ENCODE peak calls at places on chromosomes 13 and 19, in four cellular contexts. One of them, this sample, is unnamed.

GRCh38 chr13:78595458-78595818 is 7.9 kb downstream of the POU4F1 start:
- DNase-seq in suprapubic skin: no peak
- DNase-seq in ovary: no peak
- DNase-seq in heart left ventricle: no peak
- DNase-seq in this sample: no peak

GRCh38 chr19:17457621-17458020 is 3.1 kb downstream of the NXNL1 start:
- DNase-seq in suprapubic skin: no peak
- DNase-seq in ovary: no peak
- DNase-seq in heart left ventricle: no peak
- DNase-seq in this sample: no peak

GRCh38 chr19:42428676-42429075 is 1.5 kb upstream of the LIPE start:
- DNase-seq in suprapubic skin: no peak
- DNase-seq in ovary: no peak
- DNase-seq in heart left ventricle: no peak
- DNase-seq in this sample: no peak

GRCh38 chr13:40446365-40446764 is 220.1 kb downstream of the FOXO1 start:
- DNase-seq in suprapubic skin: no peak
- DNase-seq in ovary: no peak
- DNase-seq in heart left ventricle: no peak
- DNase-seq in this sample: no peak

GRCh38 chr13:106496072-106496997 is 39.1 kb downstream of the EFNB2 start:
- DNase-seq in suprapubic skin: no peak
- DNase-seq in ovary: no peak
- DNase-seq in heart left ventricle: peak; percentile 59
- DNase-seq in this sample: no peak

GRCh38 chr13:25001807-25002206 is 94.1 kb upstream of the PABPC3 start:
- DNase-seq in suprapubic skin: no peak
- DNase-seq in ovary: no peak
- DNase-seq in heart left ventricle: no peak
- DNase-seq in this sample: no peak

GRCh38 chr13:41613984-41614581 is 156.7 kb downstream of the RGCC start:
- DNase-seq in suprapubic skin: no peak
- DNase-seq in ovary: peak; percentile 66
- DNase-seq in heart left ventricle: peak; percentile 81
- DNase-seq in this sample: no peak

GRCh38 chr19:13839193-13839937 is 37.6 kb upstream of the NANOS3 start:
- DNase-seq in suprapubic skin: peak; percentile 96
- DNase-seq in ovary: peak; percentile 71
- DNase-seq in heart left ventricle: peak; percentile 90
- DNase-seq in this sample: peak; percentile 97

GRCh38 chr19:45785097-45785496 is 2.8 kb upstream of the DMPK start:
- DNase-seq in suprapubic skin: no peak
- DNase-seq in ovary: no peak
- DNase-seq in heart left ventricle: no peak
- DNase-seq in this sample: no peak

GRCh38 chr13:111210488-111210887 is 95.4 kb downstream of the ARHGEF7 start:
- DNase-seq in suprapubic skin: peak; percentile 66
- DNase-seq in ovary: no peak
- DNase-seq in heart left ventricle: no peak
- DNase-seq in this sample: no peak

GRCh38 chr19:50896591-50897190 is 14.5 kb downstream of the KLK4 start:
- DNase-seq in suprapubic skin: no peak
- DNase-seq in ovary: no peak
- DNase-seq in heart left ventricle: no peak
- DNase-seq in this sample: peak; percentile 63

GRCh38 chr19:30228726-30229523 is 143.3 kb upstream of the ZNF536 start:
- DNase-seq in suprapubic skin: no peak
- DNase-seq in ovary: no peak
- DNase-seq in heart left ventricle: no peak
- DNase-seq in this sample: no peak

GRCh38 chr13:111505175-111505777 is 184.8 kb downstream of the TEX29 start:
- DNase-seq in suprapubic skin: peak; percentile 28
- DNase-seq in ovary: no peak
- DNase-seq in heart left ventricle: no peak
- DNase-seq in this sample: peak; percentile 59

GRCh38 chr19:11130824-11131455 is 24.6 kb downstream of the SPC24 start:
- DNase-seq in suprapubic skin: peak; percentile 93
- DNase-seq in ovary: peak; percentile 83
- DNase-seq in heart left ventricle: peak; percentile 84
- DNase-seq in this sample: peak; percentile 96

GRCh38 chr13:111491021-111491420 is 170.6 kb downstream of the TEX29 start:
- DNase-seq in suprapubic skin: peak; percentile 69
- DNase-seq in ovary: no peak
- DNase-seq in heart left ventricle: peak; percentile 5
- DNase-seq in this sample: no peak

GRCh38 chr13:109224033-109224432 is 562.4 kb downstream of the IRS2 start:
- DNase-seq in suprapubic skin: no peak
- DNase-seq in ovary: no peak
- DNase-seq in heart left ventricle: no peak
- DNase-seq in this sample: no peak

GRCh38 chr13:40585911-40586471 is 80.5 kb downstream of the FOXO1 start:
- DNase-seq in suprapubic skin: no peak
- DNase-seq in ovary: no peak
- DNase-seq in heart left ventricle: no peak
- DNase-seq in this sample: no peak

DNA sequence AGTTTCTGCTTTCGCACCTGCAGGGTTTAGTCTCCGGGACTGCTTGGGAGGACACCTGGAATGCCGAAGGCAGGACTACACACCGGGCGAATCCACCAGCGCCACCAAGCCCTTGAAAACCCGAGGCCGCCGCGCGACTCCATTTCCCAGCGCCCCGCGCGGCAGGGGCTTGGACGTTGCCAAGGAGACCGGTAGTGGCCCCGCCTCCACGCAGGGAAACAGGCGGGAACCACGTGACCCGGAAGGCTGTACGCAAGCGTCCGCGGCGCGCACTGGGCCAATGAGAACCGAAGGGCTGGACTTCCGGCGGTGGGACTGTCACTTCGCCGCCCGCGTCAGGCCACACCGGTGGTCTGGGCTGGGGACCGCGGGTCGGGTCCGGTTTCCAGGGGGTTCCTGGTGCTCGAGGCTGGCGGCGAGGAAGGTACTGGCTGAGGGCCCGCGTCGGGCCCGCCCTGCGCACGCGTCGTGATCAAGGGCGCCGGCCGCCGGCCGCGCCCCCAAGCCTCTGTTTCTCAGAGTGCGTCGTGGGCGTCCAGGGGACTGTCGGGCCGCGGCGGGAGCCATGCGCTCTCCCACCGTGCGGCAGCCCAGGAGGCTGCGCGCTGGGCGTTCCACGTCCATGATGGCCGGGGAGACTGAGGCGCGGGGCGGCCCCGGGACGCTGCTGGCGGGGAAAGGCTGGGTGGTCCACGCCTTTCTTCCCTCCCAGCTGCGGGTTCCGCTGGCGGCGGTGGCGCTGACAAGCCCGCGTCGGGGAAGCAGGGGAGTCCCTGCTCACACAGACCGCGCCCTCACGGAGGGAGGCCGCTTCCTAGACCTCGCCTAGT is at the start of gene ZNF324:
- DNase-seq in suprapubic skin: peak; percentile 99
- DNase-seq in ovary: peak; percentile 98
- DNase-seq in heart left ventricle: peak; percentile 99
- DNase-seq in this sample: peak; percentile 100
- TF ChIP-seq POLR2A in suprapubic skin: peak; percentile 54
- TF ChIP-seq POLR2A in ovary: peak; percentile 42
- TF ChIP-seq POLR2A in heart left ventricle: no peak
- TF ChIP-seq POLR2A in this sample: no peak

DNA sequence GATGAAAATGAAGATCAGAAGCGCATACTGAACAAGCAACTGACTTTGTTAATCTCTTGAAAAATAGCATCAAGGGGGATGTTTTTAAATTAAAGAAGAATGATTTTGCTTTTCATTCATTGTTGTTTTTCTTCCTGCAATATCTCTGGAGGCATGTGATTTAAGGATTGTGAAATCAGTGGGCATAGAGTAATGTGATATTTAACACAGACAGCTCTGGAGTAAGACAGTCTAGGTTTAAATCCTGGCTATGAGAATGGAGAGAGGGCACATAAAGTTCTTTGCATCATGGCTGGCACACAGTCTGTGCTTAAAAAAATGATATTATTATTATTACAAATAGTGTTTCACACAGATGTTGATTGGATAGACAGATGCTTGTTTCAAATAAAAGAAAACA is 243.1 kb upstream of the NBEA start:
- DNase-seq in suprapubic skin: no peak
- DNase-seq in ovary: no peak
- DNase-seq in heart left ventricle: no peak
- DNase-seq in this sample: no peak
- H3K4me3 ChIP-seq in suprapubic skin: no peak overlapping the region
- H3K4me3 ChIP-seq in ovary: no peak overlapping the region
- H3K4me3 ChIP-seq in heart left ventricle: no peak overlapping the region
- H3K4me3 ChIP-seq in this sample: no peak overlapping the region

GRCh38 chr13:112626124-112626523 is 38.2 kb upstream of the TUBGCP3 start:
- DNase-seq in suprapubic skin: no peak
- DNase-seq in ovary: no peak
- DNase-seq in heart left ventricle: no peak
- DNase-seq in this sample: no peak
- TF ChIP-seq POLR2A in suprapubic skin: no peak
- TF ChIP-seq POLR2A in ovary: no peak
- TF ChIP-seq POLR2A in heart left ventricle: no peak
- TF ChIP-seq POLR2A in this sample: no peak

GRCh38 chr13:97256343-97256783 is 34.2 kb downstream of the MBNL2 start:
- DNase-seq in suprapubic skin: no peak
- DNase-seq in ovary: no peak
- DNase-seq in heart left ventricle: no peak
- DNase-seq in this sample: no peak
- H3K4me3 ChIP-seq in suprapubic skin: no peak overlapping the region
- H3K4me3 ChIP-seq in ovary: no peak overlapping the region
- H3K4me3 ChIP-seq in heart left ventricle: no peak overlapping the region
- H3K4me3 ChIP-seq in this sample: no peak overlapping the region

DNA sequence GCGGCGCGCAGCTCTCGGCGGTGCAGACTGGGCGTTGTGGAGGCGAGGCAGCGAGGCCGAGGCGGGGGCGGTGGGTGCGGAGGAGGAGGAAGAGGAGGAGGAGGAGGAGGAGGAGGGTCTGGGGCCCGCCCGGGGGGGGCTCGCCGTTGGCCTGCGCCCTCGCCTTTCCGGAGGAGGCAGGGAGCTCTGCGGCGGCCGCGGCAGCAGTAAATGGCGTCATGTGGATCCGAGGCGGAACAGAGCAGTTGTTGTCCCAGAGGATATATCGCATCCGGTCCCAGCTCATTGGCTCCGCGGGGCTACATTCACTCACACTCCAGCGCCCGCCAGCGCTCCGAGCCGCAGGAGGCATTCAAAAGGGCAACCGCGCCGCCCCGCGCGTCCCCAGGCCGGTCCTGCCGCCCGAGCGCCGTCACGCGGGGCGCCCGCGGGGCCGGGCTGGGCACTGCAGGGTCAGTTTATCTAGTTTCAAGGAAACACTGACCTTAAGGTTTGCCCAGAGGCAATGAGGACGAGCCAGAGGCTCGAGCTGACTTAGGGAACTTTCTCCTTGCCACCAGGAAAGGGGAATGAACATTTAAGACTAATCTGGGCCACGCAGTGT is at the start of gene SPRY2:
- DNase-seq in suprapubic skin: peak; percentile 97
- DNase-seq in ovary: peak; percentile 88
- DNase-seq in heart left ventricle: peak; percentile 96
- DNase-seq in this sample: peak; percentile 98
- TF ChIP-seq POLR2A in suprapubic skin: peak; percentile 88
- TF ChIP-seq POLR2A in ovary: peak; percentile 77
- TF ChIP-seq POLR2A in heart left ventricle: peak; percentile 38
- TF ChIP-seq POLR2A in this sample: peak; percentile 11

DNA sequence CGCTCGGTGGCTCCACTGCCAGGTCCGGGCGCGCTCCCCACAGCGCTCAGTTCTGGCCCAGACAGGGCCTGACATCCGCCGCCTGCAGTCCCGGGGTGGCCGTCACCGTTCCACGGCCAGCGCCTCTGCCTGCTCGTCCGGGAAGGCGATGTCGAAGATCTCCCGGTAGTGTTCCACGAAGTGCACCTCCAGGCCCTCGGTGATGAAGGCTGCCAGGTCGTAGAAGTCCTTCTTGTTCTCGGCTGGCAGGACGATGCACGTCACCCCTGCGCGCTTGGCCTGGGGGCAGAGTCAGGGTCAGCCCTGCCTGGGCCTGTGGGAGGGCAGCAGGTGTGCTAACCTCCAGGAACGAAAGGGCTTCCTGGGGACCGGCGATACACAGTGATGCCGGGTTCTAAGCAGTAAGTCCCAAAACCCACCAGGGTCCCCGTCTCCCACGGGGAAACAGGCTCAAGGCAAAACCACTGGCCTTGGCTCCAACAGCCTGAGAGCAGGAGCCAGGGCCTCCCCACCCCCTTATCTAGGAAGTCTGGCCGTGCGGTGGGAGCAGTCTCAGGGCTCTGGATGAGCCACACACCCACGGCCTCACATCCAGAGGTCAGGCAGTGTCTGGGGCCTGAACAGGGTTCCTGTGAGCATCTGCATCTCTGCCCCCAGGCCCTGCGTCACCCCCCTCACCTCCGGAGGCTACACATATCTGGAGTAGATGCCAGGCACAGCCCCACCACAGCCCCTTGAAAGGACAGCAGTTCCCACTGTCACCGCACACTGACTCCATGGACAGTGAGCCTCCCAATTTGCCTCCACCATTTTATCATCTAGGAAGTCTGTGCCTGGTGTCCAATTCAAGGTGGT is 2.1 kb downstream of the RPL36 start:
- DNase-seq in suprapubic skin: no peak
- DNase-seq in ovary: peak; percentile 50
- DNase-seq in heart left ventricle: no peak
- DNase-seq in this sample: no peak
- H3K4me3 ChIP-seq in suprapubic skin: peak overlapping the region; percentile 71
- H3K4me3 ChIP-seq in ovary: no peak overlapping the region
- H3K4me3 ChIP-seq in heart left ventricle: no peak overlapping the region
- H3K4me3 ChIP-seq in this sample: no peak overlapping the region

GRCh38 chr13:29593605-29594297 is 1.7 kb downstream of the SLC7A1 start:
- DNase-seq in suprapubic skin: no peak
- DNase-seq in ovary: no peak
- DNase-seq in heart left ventricle: no peak
- DNase-seq in this sample: no peak

GRCh38 chr13:29594310-29594709 is 1.2 kb downstream of the SLC7A1 start:
- DNase-seq in suprapubic skin: no peak
- DNase-seq in ovary: peak; percentile 37
- DNase-seq in heart left ventricle: no peak
- DNase-seq in this sample: peak; percentile 40

GRCh38 chr13:29596064-29596418 is 553 bp upstream of the SLC7A1 start:
- DNase-seq in suprapubic skin: no peak
- DNase-seq in ovary: no peak
- DNase-seq in heart left ventricle: no peak
- DNase-seq in this sample: no peak

GRCh38 chr13:29595380-29596063 is at the start of gene SLC7A1:
- DNase-seq in suprapubic skin: peak; percentile 85
- DNase-seq in ovary: peak; percentile 70
- DNase-seq in heart left ventricle: peak; percentile 75
- DNase-seq in this sample: peak; percentile 57

GRCh38 chr13:29594710-29595379 is 643 bp downstream of the SLC7A1 start:
- DNase-seq in suprapubic skin: peak; percentile 88
- DNase-seq in ovary: peak; percentile 70
- DNase-seq in heart left ventricle: peak; percentile 49
- DNase-seq in this sample: peak; percentile 53
- TF ChIP-seq POLR2A in suprapubic skin: peak; percentile 11
- TF ChIP-seq POLR2A in ovary: peak; percentile 9
- TF ChIP-seq POLR2A in heart left ventricle: no peak
- TF ChIP-seq POLR2A in this sample: no peak